ENCODE peak calls at places on chromosomes 12 and 14, in five cellular contexts. One of them, this sample, is unnamed. For H3K36me3, the result is how much of the 10 kb centered on the place peaks cover.

GRCh38 chr12:132550014-132550802 is 60.2 kb downstream of the LRCOL1 start:
- DNase-seq in Panc1: no peak
- DNase-seq in ascending aorta: no peak
- DNase-seq in fibroblast of lung: peak
- DNase-seq in aorta: no peak
- DNase-seq in this sample: no peak

GRCh38 chr12:124341645-124342069 is 46.8 kb downstream of the RFLNA start:
- DNase-seq in Panc1: no peak
- DNase-seq in ascending aorta: no peak
- DNase-seq in fibroblast of lung: no peak
- DNase-seq in aorta: no peak
- DNase-seq in this sample: no peak

GRCh38 chr12:117830471-117830870 is 138.3 kb downstream of the KSR2 start:
- DNase-seq in Panc1: no peak
- DNase-seq in ascending aorta: no peak
- DNase-seq in fibroblast of lung: no peak
- DNase-seq in aorta: no peak
- DNase-seq in this sample: no peak

GRCh38 chr12:52151859-52152783 is 39.7 kb downstream of the KRT80 start:
- DNase-seq in Panc1: no peak
- DNase-seq in ascending aorta: no peak
- DNase-seq in fibroblast of lung: peak
- DNase-seq in aorta: peak
- DNase-seq in this sample: peak

GRCh38 chr12:67318786-67319185 is 49.6 kb downstream of the CAND1 start:
- DNase-seq in Panc1: no peak
- DNase-seq in ascending aorta: no peak
- DNase-seq in fibroblast of lung: no peak
- DNase-seq in aorta: no peak
- DNase-seq in this sample: no peak

GRCh38 chr14:21748869-21749303 is 75.3 kb upstream of the OR4E1 start:
- DNase-seq in Panc1: no peak
- DNase-seq in ascending aorta: no peak
- DNase-seq in fibroblast of lung: peak
- DNase-seq in aorta: no peak
- DNase-seq in this sample: peak

GRCh38 chr14:63598821-63599220 is 42.9 kb downstream of the WDR89 start:
- DNase-seq in Panc1: no peak
- DNase-seq in ascending aorta: no peak
- DNase-seq in fibroblast of lung: no peak
- DNase-seq in aorta: no peak
- DNase-seq in this sample: no peak

GRCh38 chr12:17017402-17017801 is 411.4 kb upstream of the LMO3 start:
- DNase-seq in Panc1: no peak
- DNase-seq in ascending aorta: no peak
- DNase-seq in fibroblast of lung: no peak
- DNase-seq in aorta: no peak
- DNase-seq in this sample: no peak

GRCh38 chr12:90045559-90045958 is 336.9 kb upstream of the ATP2B1 start:
- DNase-seq in Panc1: no peak
- DNase-seq in ascending aorta: no peak
- DNase-seq in fibroblast of lung: no peak
- DNase-seq in aorta: no peak
- DNase-seq in this sample: no peak

GRCh38 chr12:68613209-68613904 is 2.7 kb downstream of the RAP1B start:
- DNase-seq in Panc1: no peak
- DNase-seq in ascending aorta: no peak
- DNase-seq in fibroblast of lung: no peak
- DNase-seq in aorta: no peak
- DNase-seq in this sample: peak

GRCh38 chr14:106686533-106686932 is 1160.2 kb downstream of the TMEM121 start:
- DNase-seq in Panc1: no peak
- DNase-seq in ascending aorta: no peak
- DNase-seq in fibroblast of lung: no peak
- DNase-seq in aorta: no peak
- DNase-seq in this sample: no peak

GRCh38 chr14:93857500-93857899 is 69.2 kb upstream of the PRIMA1 start:
- DNase-seq in Panc1: no peak
- DNase-seq in ascending aorta: no peak
- DNase-seq in fibroblast of lung: no peak
- DNase-seq in aorta: no peak
- DNase-seq in this sample: no peak

GRCh38 chr14:64244279-64244678 is 49.9 kb downstream of the ESR2 start:
- DNase-seq in Panc1: no peak
- DNase-seq in ascending aorta: no peak
- DNase-seq in fibroblast of lung: peak
- DNase-seq in aorta: no peak
- DNase-seq in this sample: no peak

GRCh38 chr12:3076730-3077571 is at the start of gene TSPAN9:
- DNase-seq in Panc1: no peak
- DNase-seq in ascending aorta: peak
- DNase-seq in fibroblast of lung: peak
- DNase-seq in aorta: peak
- DNase-seq in this sample: peak

GRCh38 chr14:50830044-50830931 is 674 bp downstream of the NIN start:
- DNase-seq in Panc1: no peak
- DNase-seq in ascending aorta: peak
- DNase-seq in fibroblast of lung: peak
- DNase-seq in aorta: peak
- DNase-seq in this sample: peak

GRCh38 chr12:52093346-52093745 is 13.8 kb downstream of the SMIM41 start:
- DNase-seq in Panc1: no peak
- DNase-seq in ascending aorta: no peak
- DNase-seq in fibroblast of lung: no peak
- DNase-seq in aorta: no peak
- DNase-seq in this sample: no peak

GRCh38 chr14:97380539-97380941 is 583.4 kb downstream of the VRK1 start:
- DNase-seq in Panc1: no peak
- DNase-seq in ascending aorta: no peak
- DNase-seq in fibroblast of lung: no peak
- DNase-seq in aorta: no peak
- DNase-seq in this sample: no peak

GRCh38 chr12:52213541-52214420 is 19.3 kb upstream of the KRT7 start:
- DNase-seq in Panc1: peak
- DNase-seq in ascending aorta: no peak
- DNase-seq in fibroblast of lung: peak
- DNase-seq in aorta: peak
- DNase-seq in this sample: peak

GRCh38 chr14:92397839-92398564 is 75.0 kb downstream of the SLC24A4 start:
- DNase-seq in Panc1: no peak
- DNase-seq in ascending aorta: no peak
- DNase-seq in fibroblast of lung: no peak
- DNase-seq in aorta: no peak
- DNase-seq in this sample: no peak

GRCh38 chr12:34257093-34257492 is 234.8 kb downstream of the ALG10 start:
- DNase-seq in Panc1: no peak
- DNase-seq in ascending aorta: no peak
- DNase-seq in fibroblast of lung: no peak
- DNase-seq in aorta: no peak
- DNase-seq in this sample: no peak

DNA sequence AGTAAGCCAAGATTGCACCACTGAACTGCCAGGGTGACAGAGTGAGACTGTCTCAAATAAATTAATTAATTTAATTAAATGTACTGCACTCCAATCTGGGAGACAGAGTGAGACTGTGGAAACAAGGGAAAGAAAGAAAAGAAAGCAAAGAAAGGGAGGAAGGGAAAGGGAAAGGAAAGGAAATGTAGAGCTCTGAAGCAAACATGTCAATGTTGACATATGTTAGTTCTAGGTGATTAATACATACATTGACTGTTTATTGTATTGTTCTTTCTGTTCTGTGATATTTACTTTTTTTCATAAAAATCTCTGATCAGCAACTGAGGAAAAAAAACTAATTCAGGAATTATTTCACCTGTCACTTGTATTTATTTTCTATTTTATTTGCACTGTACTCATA is 99.5 kb downstream of the DENND5B start:
- DNase-seq in Panc1: no peak
- DNase-seq in ascending aorta: no peak
- DNase-seq in fibroblast of lung: no peak
- DNase-seq in aorta: no peak
- DNase-seq in this sample: no peak
- H3K27ac ChIP-seq in Panc1: peak
- H3K27ac ChIP-seq in ascending aorta: no peak
- H3K27ac ChIP-seq in fibroblast of lung: no peak
- H3K27ac ChIP-seq in aorta: no peak
- H3K27ac ChIP-seq in this sample: no peak

GRCh38 chr14:54399560-54399959 is 2.8 kb downstream of the CDKN3 start:
- DNase-seq in Panc1: no peak
- DNase-seq in ascending aorta: no peak
- DNase-seq in fibroblast of lung: no peak
- DNase-seq in aorta: no peak
- DNase-seq in this sample: no peak
- H3K36me3 ChIP-seq in Panc1: under half
- H3K36me3 ChIP-seq in ascending aorta: under half
- H3K36me3 ChIP-seq in fibroblast of lung: under half
- H3K36me3 ChIP-seq in aorta: under half
- H3K36me3 ChIP-seq in this sample: under half

DNA sequence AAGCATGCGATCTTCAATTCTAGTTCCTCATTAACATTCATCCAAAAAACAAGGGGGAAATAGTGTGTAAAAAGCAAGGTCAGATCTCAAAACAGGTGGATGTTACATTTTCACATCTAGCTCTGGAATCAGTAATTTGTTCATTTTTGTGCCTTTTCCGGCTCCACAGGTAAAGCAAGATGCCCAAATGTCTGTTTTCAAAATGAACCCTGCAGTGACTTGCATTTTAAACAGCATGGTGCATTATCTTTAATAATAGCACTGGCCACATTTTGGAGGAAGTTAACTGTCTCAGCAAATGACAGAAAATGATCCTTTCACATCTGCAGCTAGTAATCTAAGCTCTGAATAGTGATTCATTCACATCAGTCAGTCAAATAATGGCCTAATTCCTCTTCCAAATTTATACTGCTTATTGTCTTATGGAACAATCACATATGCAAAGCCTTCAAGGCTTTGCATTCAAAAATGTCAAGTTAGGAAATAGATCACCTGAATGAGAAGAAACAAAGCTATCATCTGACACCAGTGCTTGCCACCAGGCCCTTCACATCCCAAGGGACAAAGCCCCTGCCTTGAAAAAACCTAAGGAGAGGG is 75.6 kb downstream of the PPM1H start:
- DNase-seq in Panc1: no peak
- DNase-seq in ascending aorta: no peak
- DNase-seq in fibroblast of lung: no peak
- DNase-seq in aorta: no peak
- DNase-seq in this sample: no peak
- H3K27ac ChIP-seq in Panc1: peak
- H3K27ac ChIP-seq in ascending aorta: peak
- H3K27ac ChIP-seq in fibroblast of lung: no peak
- H3K27ac ChIP-seq in aorta: peak
- H3K27ac ChIP-seq in this sample: no peak

GRCh38 chr14:102047808-102048540 is 38.9 kb downstream of the HSP90AA1 start:
- DNase-seq in Panc1: no peak
- DNase-seq in ascending aorta: no peak
- DNase-seq in fibroblast of lung: no peak
- DNase-seq in aorta: no peak
- DNase-seq in this sample: no peak

GRCh38 chr14:102050625-102051024 is 36.2 kb downstream of the HSP90AA1 start:
- DNase-seq in Panc1: no peak
- DNase-seq in ascending aorta: no peak
- DNase-seq in fibroblast of lung: peak
- DNase-seq in aorta: no peak
- DNase-seq in this sample: no peak

GRCh38 chr14:102046337-102047278 is 40.2 kb downstream of the HSP90AA1 start:
- DNase-seq in Panc1: no peak
- DNase-seq in ascending aorta: peak
- DNase-seq in fibroblast of lung: peak
- DNase-seq in aorta: peak
- DNase-seq in this sample: no peak

GRCh38 chr14:102050026-102050405 is 36.8 kb downstream of the HSP90AA1 start:
- DNase-seq in Panc1: no peak
- DNase-seq in ascending aorta: no peak
- DNase-seq in fibroblast of lung: no peak
- DNase-seq in aorta: no peak
- DNase-seq in this sample: no peak

DNA sequence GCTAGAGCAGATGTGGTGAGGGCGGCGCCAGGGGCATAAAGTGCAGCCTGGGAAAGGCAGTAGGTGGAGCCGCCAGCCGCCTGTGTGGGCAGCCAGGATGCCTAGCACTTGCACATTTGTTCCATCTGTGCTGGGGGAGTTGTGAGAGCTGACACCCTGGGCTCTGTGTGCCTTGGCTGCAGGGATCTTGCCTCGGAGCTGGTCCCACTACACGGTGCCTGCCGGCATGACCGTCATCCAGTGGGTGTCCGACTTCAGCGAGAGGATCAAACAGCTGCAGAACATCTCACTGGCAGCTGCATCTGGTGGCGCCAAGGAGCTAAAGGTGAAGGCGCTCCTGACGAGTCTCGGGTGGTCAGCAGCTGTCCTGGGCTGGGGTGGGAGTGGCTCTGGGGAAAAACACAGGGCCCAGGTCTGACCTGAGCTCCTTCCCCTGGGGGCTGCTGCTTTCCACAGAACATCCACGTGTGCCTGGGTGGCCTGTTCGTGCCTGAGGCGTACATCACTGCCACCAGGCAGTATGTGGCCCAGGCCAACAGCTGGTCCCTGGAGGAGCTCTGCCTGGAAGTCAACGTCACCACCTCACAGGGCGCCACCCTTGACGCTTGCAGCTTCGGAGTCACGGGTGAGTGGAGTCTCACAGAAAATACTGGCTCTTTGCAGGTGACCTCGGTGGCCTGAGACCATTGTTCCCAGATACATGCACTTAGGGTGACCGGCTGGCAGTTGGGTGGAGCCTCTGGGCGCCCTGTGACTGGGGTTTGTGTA is 37.4 kb downstream of the HSP90AA1 start:
- DNase-seq in Panc1: no peak
- DNase-seq in ascending aorta: no peak
- DNase-seq in fibroblast of lung: peak
- DNase-seq in aorta: no peak
- DNase-seq in this sample: no peak
- H3K36me3 ChIP-seq in Panc1: under half
- H3K36me3 ChIP-seq in ascending aorta: half or more
- H3K36me3 ChIP-seq in fibroblast of lung: under half
- H3K36me3 ChIP-seq in aorta: under half
- H3K36me3 ChIP-seq in this sample: under half

DNA sequence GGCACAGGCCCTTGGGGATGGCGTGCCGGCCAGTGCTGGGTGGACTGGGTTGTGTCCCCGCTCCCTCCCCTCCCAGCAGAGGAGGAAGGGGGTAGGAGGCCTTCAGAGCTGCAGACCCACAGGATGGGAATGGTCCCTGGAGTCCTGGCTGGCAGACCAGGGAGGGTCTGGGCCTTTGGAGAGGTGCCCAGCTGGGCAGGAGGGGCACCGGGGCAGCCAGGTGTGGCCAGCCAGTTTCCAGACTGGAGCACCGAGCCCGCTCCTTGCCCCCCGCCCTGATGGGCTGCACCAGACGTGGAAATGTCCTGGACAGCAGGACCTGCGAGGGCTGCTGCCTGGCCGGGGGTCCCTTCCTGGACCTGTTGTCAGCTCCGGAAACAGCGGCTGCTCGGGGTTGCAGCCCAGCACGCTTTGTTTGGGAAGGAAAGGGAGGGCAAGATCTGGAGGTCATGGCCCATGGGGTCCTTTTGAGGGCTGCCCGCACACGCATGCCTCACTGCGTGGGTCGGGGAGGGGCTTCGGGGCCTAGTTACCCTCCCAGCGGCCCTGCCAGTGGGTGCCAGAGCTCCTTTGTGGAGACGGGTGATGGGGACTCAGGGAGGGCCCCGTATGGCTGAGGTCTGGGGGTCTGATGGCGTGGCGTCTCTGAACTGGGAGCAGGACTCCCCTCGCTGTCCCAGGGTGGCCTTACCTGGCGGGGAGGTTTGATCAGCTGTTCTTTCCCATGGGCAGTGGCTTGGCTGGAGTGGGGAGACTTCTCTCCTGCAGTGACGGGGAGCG is 9.1 kb downstream of the KIF26A start:
- DNase-seq in Panc1: no peak
- DNase-seq in ascending aorta: no peak
- DNase-seq in fibroblast of lung: no peak
- DNase-seq in aorta: peak
- DNase-seq in this sample: no peak
- H3K27ac ChIP-seq in Panc1: no peak
- H3K27ac ChIP-seq in ascending aorta: no peak
- H3K27ac ChIP-seq in fibroblast of lung: no peak
- H3K27ac ChIP-seq in aorta: no peak
- H3K27ac ChIP-seq in this sample: no peak

This sample was measured in CD8-positive, alpha-beta memory T cell.